ENCODE peak calls at places on chromosomes 11 and 22, in four cellular contexts. One of them, this sample, is unnamed.

GRCh38 chr11:88484873-88485621 is 147.5 kb upstream of the CTSC start:
- DNase-seq in GM12878: peak
- DNase-seq in HepG2: peak
- DNase-seq in A549: peak
- DNase-seq in this sample: peak

GRCh38 chr11:131094828-131095227 is 178.5 kb upstream of the SNX19 start:
- DNase-seq in GM12878: no peak
- DNase-seq in HepG2: no peak
- DNase-seq in A549: no peak
- DNase-seq in this sample: no peak

GRCh38 chr11:87180743-87181142 is 143.0 kb downstream of the TMEM135 start:
- DNase-seq in GM12878: no peak
- DNase-seq in HepG2: no peak
- DNase-seq in A549: no peak
- DNase-seq in this sample: no peak

GRCh38 chr22:46051646-46052045 is 74.7 kb upstream of the WNT7B start:
- DNase-seq in GM12878: no peak
- DNase-seq in HepG2: no peak
- DNase-seq in A549: no peak
- DNase-seq in this sample: no peak

GRCh38 chr11:109859325-109859724 is 233.9 kb upstream of the ZC3H12C start:
- DNase-seq in GM12878: no peak
- DNase-seq in HepG2: peak
- DNase-seq in A549: peak
- DNase-seq in this sample: no peak

GRCh38 chr11:12113294-12113693 is 2.9 kb downstream of the MICAL2 start:
- DNase-seq in GM12878: no peak
- DNase-seq in HepG2: no peak
- DNase-seq in A549: no peak
- DNase-seq in this sample: no peak

GRCh38 chr11:67615455-67616430 is 9.0 kb downstream of the NDUFV1 start:
- DNase-seq in GM12878: no peak
- DNase-seq in HepG2: peak
- DNase-seq in A549: peak
- DNase-seq in this sample: no peak

GRCh38 chr11:65502274-65502851 is 3.5 kb downstream of the MALAT1 start:
- DNase-seq in GM12878: no peak
- DNase-seq in HepG2: no peak
- DNase-seq in A549: peak
- DNase-seq in this sample: no peak

GRCh38 chr22:23376256-23376655 is 195.9 kb downstream of the BCR start:
- DNase-seq in GM12878: peak
- DNase-seq in HepG2: peak
- DNase-seq in A549: peak
- DNase-seq in this sample: no peak

GRCh38 chr22:37684803-37685615 is 1.1 kb upstream of the NOL12 start:
- DNase-seq in GM12878: no peak
- DNase-seq in HepG2: peak
- DNase-seq in A549: no peak
- DNase-seq in this sample: no peak

GRCh38 chr11:13857828-13858227 is 104.7 kb upstream of the SPON1 start:
- DNase-seq in GM12878: no peak
- DNase-seq in HepG2: no peak
- DNase-seq in A549: no peak
- DNase-seq in this sample: no peak

GRCh38 chr22:45816771-45817170 is 145.1 kb downstream of the ATXN10 start:
- DNase-seq in GM12878: no peak
- DNase-seq in HepG2: no peak
- DNase-seq in A549: no peak
- DNase-seq in this sample: no peak

GRCh38 chr11:9906043-9906791 is 242.3 kb downstream of the SWAP70 start:
- DNase-seq in GM12878: no peak
- DNase-seq in HepG2: peak
- DNase-seq in A549: peak
- DNase-seq in this sample: peak

GRCh38 chr11:86798988-86799387 is 1.4 kb upstream of the PRSS23 start:
- DNase-seq in GM12878: no peak
- DNase-seq in HepG2: no peak
- DNase-seq in A549: peak
- DNase-seq in this sample: no peak

GRCh38 chr11:102451693-102452460 is 688 bp downstream of the TMEM123 start:
- DNase-seq in GM12878: no peak
- DNase-seq in HepG2: peak
- DNase-seq in A549: peak
- DNase-seq in this sample: peak

GRCh38 chr22:49237279-49237678 is 590.4 kb downstream of the BRD1 start:
- DNase-seq in GM12878: no peak
- DNase-seq in HepG2: no peak
- DNase-seq in A549: no peak
- DNase-seq in this sample: peak

GRCh38 chr22:49237703-49238102 is 590.0 kb downstream of the BRD1 start:
- DNase-seq in GM12878: no peak
- DNase-seq in HepG2: no peak
- DNase-seq in A549: no peak
- DNase-seq in this sample: no peak

GRCh38 chr22:49236541-49237075 is 591.1 kb downstream of the BRD1 start:
- DNase-seq in GM12878: no peak
- DNase-seq in HepG2: no peak
- DNase-seq in A549: no peak
- DNase-seq in this sample: peak

GRCh38 chr22:49234459-49234858 is 593.2 kb downstream of the BRD1 start:
- DNase-seq in GM12878: no peak
- DNase-seq in HepG2: no peak
- DNase-seq in A549: no peak
- DNase-seq in this sample: no peak

GRCh38 chr22:49235463-49236300 is 592.0 kb downstream of the BRD1 start:
- DNase-seq in GM12878: no peak
- DNase-seq in HepG2: no peak
- DNase-seq in A549: peak
- DNase-seq in this sample: no peak
- TF ChIP-seq CHD2 in GM12878: no peak
- TF ChIP-seq CHD2 in HepG2: no peak
- TF ChIP-seq CHD2 in A549: no peak
- TF ChIP-seq CHD2 in this sample: no peak

DNA sequence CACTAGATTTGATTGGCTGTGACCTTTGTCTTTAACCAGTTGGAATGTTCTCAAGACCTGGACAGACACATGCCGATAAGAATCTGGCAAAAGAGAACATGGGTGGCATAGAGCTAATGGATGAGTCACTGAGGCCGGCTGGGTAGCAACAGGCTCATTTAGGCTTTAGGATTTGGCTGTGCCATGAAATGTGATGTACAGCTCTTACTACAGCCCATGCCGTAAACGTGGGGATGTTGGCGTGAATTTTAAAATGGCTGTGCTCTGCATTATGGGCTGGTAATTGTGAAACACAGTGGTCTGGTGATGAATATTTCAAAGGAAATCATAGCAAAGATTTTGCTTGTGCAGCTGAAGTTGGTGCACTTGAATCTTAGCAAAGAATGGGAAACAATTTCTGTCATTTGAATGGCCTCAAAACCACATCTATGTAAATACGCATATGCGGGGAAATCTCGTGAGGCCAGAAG is 332.4 kb downstream of the TBC1D22A start:
- DNase-seq in GM12878: no peak
- DNase-seq in HepG2: no peak
- DNase-seq in A549: no peak
- DNase-seq in this sample: no peak
- TF ChIP-seq RAD21 in GM12878: no peak
- TF ChIP-seq RAD21 in HepG2: no peak
- TF ChIP-seq RAD21 in A549: no peak
- TF ChIP-seq RAD21 in this sample: no peak

GRCh38 chr11:116986521-116987105 is 111.6 kb downstream of the SIK3 start:
- DNase-seq in GM12878: peak
- DNase-seq in HepG2: peak
- DNase-seq in A549: no peak
- DNase-seq in this sample: no peak

GRCh38 chr11:116984186-116984585 is 114.0 kb downstream of the SIK3 start:
- DNase-seq in GM12878: no peak
- DNase-seq in HepG2: peak
- DNase-seq in A549: no peak
- DNase-seq in this sample: no peak

GRCh38 chr11:116980136-116980793 is 118.0 kb downstream of the SIK3 start:
- DNase-seq in GM12878: peak
- DNase-seq in HepG2: no peak
- DNase-seq in A549: no peak
- DNase-seq in this sample: no peak

GRCh38 chr11:116981216-116981887 is 116.9 kb downstream of the SIK3 start:
- DNase-seq in GM12878: no peak
- DNase-seq in HepG2: no peak
- DNase-seq in A549: no peak
- DNase-seq in this sample: no peak

DNA sequence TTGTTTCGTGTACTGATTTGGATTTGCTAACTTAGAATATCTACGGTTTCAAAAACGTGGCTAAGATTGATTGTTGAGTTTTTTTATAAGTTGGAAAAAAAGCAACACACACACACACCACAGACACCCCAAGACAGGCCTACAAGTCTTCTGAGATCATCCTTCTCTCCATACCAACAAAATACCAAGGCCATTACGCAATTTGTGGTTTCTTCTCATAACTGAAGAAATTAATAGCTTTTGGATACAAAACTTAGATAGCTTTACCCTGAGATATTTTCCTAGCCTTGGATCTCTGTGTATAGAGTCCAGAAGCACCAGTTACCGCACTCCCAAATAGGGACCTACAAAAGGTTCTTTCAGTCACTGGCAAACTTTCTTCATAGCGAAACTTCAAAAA is 113.6 kb downstream of the SIK3 start:
- DNase-seq in GM12878: no peak
- DNase-seq in HepG2: no peak
- DNase-seq in A549: no peak
- DNase-seq in this sample: no peak
- TF ChIP-seq CHD2 in GM12878: no peak
- TF ChIP-seq CHD2 in HepG2: no peak
- TF ChIP-seq CHD2 in A549: no peak
- TF ChIP-seq CHD2 in this sample: no peak

GRCh38 chr11:129704831-129705230 is 110.8 kb upstream of the TMEM45B start:
- DNase-seq in GM12878: no peak
- DNase-seq in HepG2: no peak
- DNase-seq in A549: no peak
- DNase-seq in this sample: no peak
- TF ChIP-seq RAD21 in GM12878: no peak
- TF ChIP-seq RAD21 in HepG2: no peak
- TF ChIP-seq RAD21 in A549: no peak
- TF ChIP-seq RAD21 in this sample: no peak

DNA sequence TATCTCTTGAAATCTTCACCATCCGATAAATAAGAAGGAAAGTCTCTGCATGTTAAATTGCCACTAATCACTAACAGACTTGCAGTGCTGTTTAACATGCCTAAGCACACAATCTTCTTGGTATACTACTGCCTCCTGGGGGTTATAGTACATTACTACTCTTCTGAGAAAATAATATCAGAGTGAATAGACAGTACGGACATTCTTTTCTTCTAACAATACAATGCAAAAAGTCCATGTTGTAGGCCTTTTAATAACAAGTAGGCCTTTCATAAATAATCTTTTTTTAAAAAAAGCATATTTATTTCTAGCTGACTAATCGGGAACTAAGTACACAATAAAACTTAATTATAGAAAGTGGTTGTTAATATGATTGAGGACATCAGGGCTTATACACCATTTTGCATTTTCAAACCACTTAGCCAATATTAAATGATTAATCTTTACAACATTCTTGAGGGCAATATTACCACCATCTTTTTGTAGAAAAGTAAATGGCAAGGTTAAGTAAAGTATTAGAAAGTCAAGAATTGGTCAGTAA is 84.8 kb downstream of the TTC28 start:
- DNase-seq in GM12878: no peak
- DNase-seq in HepG2: peak
- DNase-seq in A549: peak
- DNase-seq in this sample: no peak
- TF ChIP-seq CHD2 in GM12878: no peak
- TF ChIP-seq CHD2 in HepG2: no peak
- TF ChIP-seq CHD2 in A549: no peak
- TF ChIP-seq CHD2 in this sample: no peak

GRCh38 chr11:124897681-124898680 is at the start of gene ROBO4:
- DNase-seq in GM12878: no peak
- DNase-seq in HepG2: peak
- DNase-seq in A549: no peak
- DNase-seq in this sample: peak
- TF ChIP-seq RAD21 in GM12878: no peak
- TF ChIP-seq RAD21 in HepG2: no peak
- TF ChIP-seq RAD21 in A549: no peak
- TF ChIP-seq RAD21 in this sample: no peak

GRCh38 chr11:117925198-117925925 is 3.8 kb downstream of the TMPRSS13 start:
- DNase-seq in GM12878: no peak
- DNase-seq in HepG2: no peak
- DNase-seq in A549: no peak
- DNase-seq in this sample: no peak
- TF ChIP-seq CHD2 in GM12878: no peak
- TF ChIP-seq CHD2 in HepG2: no peak
- TF ChIP-seq CHD2 in A549: no peak
- TF ChIP-seq CHD2 in this sample: no peak

DNA sequence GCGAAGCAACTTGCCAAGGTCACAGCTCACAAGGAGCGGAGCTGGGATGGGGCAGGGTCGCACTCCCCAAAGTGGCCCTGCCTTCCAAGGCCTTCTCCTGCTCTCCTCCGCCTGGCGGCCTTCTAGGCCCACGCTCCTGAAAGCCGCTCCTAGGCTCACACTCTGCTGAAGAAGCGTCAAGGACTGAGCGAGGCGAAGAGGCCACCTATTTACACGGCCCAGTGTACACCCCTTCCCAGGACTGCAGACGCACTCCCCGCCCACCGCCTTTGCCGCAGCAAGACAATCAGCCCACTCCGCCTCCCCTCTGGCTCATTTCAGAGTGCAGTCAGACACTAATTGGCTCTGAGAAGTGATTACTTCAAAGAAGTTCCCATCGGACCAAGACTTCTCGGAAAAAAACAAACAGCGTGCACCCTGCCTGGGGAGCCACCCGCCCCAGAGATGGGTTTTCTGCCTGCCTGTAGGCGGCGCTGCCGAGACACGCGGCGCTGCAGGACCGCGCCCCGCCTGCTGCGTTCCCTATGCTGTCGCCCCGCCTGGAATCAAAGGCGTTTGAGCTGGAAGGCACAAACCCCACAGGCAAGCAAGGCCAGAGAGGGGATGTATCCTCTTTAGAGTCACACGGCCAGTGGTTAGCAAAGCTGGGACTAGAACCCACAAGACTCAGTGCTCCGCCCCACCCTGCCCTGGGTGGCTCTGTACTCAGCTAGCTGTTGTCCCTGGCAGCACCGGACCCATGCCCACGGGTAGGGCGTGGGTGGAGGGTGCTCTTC is 414.8 kb downstream of the BUD13 start:
- DNase-seq in GM12878: no peak
- DNase-seq in HepG2: no peak
- DNase-seq in A549: peak
- DNase-seq in this sample: peak
- TF ChIP-seq RAD21 in GM12878: peak
- TF ChIP-seq RAD21 in HepG2: no peak
- TF ChIP-seq RAD21 in A549: no peak
- TF ChIP-seq RAD21 in this sample: peak

This sample was measured in H1.